ENCODE peak calls at places on chromosomes 12 and 14, in four cellular contexts. I is fibroblast of lung, E is mesenchymal stem cell, R is HCT116. M is an unnamed sample. For H3K27me3 and H3K36me3, the result is how much of the 10 kb centered on the place peaks cover.

GRCh38 chr12:74890237-74890599 is 319.4 kb downstream of the KCNC2 start:
- DNase-seq in R (peak), I (peak), E (peak), M (no peak)

GRCh38 chr12:63869656-63870055 is 25.2 kb downstream of the SRGAP1 start:
- DNase-seq in E (peak), R (no peak), I (no peak), M (no peak)

GRCh38 chr12:50103767-50104321 is at the start of gene GPD1:
- DNase-seq in R (peak), I (peak), E (peak), M (peak)

GRCh38 chr14:49940805-49941421 is 48.0 kb downstream of the ARF6 start:
- DNase-seq in I (peak), E (peak), R (no peak), M (no peak)

GRCh38 chr14:87601011-87601410 is 392.0 kb downstream of the GALC start:
- DNase-seq in R (no peak), I (no peak), E (no peak), M (no peak)

GRCh38 chr14:100004392-100004791 is 60.8 kb upstream of the EVL start:
- DNase-seq in R (peak), E (no peak), I (no peak), M (no peak)

GRCh38 chr12:125983784-125984510 is 918.7 kb downstream of the AACS start:
- DNase-seq in R (no peak), I (peak), E (no peak), M (peak)

GRCh38 chr14:23015618-23016017 is 5.7 kb upstream of the C14orf93 start:
- DNase-seq in R (no peak), E (no peak), I (no peak), M (no peak)

GRCh38 chr12:5260086-5260485 is 171.8 kb upstream of the NTF3 start:
- DNase-seq in R (no peak), E (no peak), I (peak), M (no peak)

GRCh38 chr12:131830335-131831020 is 2.3 kb downstream of the MMP17 start:
- DNase-seq in E (peak), R (peak), I (peak), M (peak)

GRCh38 chr12:127290251-127290650 is 976.7 kb upstream of the TMEM132C start:
- DNase-seq in I (no peak), E (no peak), R (no peak), M (no peak)

GRCh38 chr14:75372260-75372659 is 55.6 kb upstream of the JDP2 start:
- DNase-seq in I (peak), E (no peak), R (no peak), M (no peak)

GRCh38 chr12:53977596-53978464 is 3.1 kb upstream of the HOTAIR start:
- DNase-seq in E (no peak), I (no peak), R (no peak), M (no peak)

GRCh38 chr12:68521848-68522502 is 88.7 kb upstream of the RAP1B start:
- DNase-seq in E (no peak), I (peak), R (no peak), M (no peak)

GRCh38 chr12:68200854-68201253 is 24.8 kb downstream of the IL26 start:
- DNase-seq in R (no peak), I (peak), E (no peak), M (no peak)

GRCh38 chr12:89151536-89151935 is 200.8 kb downstream of the DUSP6 start:
- DNase-seq in E (no peak), I (no peak), R (no peak), M (no peak)

GRCh38 chr12:92002195-92002649 is 143.4 kb downstream of the BTG1 start:
- DNase-seq in E (no peak), I (peak), R (no peak), M (no peak)

GRCh38 chr12:6200266-6201198 is at the start of gene CD9:
- DNase-seq in R (peak), E (peak), I (no peak), M (peak)

GRCh38 chr12:117158911-117159310 is 31.4 kb downstream of the FBXO21 start:
- DNase-seq in R (no peak), I (peak), E (no peak), M (no peak)

GRCh38 chr12:19131020-19131431 is 1.5 kb downstream of the PLEKHA5 start:
- DNase-seq in I (peak), R (peak), E (peak), M (peak)

GRCh38 chr12:57234571-57235011 is 5.1 kb downstream of the SHMT2 start:
- DNase-seq in I (no peak), R (no peak), E (no peak), M (peak)

GRCh38 chr12:57236224-57236924 is 6.9 kb downstream of the SHMT2 start:
- DNase-seq in I (no peak), R (no peak), E (no peak), M (peak)

GRCh38 chr12:57236925-57237652 is 7.6 kb downstream of the SHMT2 start:
- DNase-seq in R (no peak), I (no peak), E (peak), M (peak)

GRCh38 chr12:57235012-57235727 is 5.7 kb downstream of the SHMT2 start:
- DNase-seq in E (peak), R (no peak), I (peak), M (peak)

DNA sequence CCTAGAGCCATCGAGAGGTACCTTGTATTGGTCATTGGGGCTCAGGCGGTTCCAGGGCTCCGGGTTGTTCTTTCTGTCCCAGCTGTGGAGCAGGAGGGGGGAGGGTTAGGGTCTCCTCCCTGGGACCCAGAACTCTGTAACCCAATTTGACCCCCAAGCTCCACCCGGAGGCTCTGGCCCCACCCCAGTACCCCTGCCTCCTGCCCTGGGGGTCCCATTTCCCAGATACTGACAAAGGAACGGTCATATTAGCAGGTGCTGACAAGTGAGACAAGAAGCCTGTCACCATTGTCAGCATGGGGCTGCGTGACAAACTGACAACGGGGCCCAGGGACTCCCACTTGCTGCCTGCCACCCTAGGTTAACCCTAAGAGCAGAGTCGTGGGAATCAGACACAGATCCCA is 6.2 kb downstream of the SHMT2 start:
- DNase-seq in I (no peak), R (no peak), E (no peak), M (peak)
- H3K27me3 ChIP-seq in I (under half), R (under half), E (under half), M (half or more)

DNA sequence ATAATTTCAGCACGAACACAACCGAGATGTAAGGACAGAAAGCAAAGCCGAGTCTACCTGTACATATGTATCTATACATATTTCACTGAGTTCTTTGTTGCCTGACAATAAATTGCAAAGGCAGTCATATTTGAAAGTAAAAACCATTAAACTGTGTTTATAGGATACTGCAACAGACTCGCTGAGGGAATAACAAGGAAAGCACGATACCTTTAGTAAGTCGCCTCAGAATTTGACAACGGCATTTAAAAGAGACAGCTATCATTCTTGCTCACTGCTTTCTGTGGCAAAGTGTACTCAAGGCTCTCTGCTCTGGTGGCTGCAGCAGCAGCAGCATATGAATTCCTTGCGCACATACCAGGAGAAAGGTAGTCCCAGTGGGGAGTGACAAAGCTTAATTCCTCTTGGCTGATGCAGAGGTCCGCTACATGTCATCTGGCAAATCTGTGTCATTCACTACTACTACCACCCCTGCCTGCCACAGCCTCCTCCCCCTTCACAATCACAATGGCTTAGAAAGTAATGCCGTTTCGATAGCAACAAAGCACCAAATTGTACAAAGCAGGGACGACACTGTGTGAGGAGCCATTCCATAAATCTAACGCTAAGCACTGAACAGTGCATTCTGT is at the start of gene GRIP1:
- DNase-seq in I (peak), E (no peak), R (no peak), M (no peak)
- H3K4me3 ChIP-seq in I (no peak), E (no peak), R (no peak), M (no peak)

DNA sequence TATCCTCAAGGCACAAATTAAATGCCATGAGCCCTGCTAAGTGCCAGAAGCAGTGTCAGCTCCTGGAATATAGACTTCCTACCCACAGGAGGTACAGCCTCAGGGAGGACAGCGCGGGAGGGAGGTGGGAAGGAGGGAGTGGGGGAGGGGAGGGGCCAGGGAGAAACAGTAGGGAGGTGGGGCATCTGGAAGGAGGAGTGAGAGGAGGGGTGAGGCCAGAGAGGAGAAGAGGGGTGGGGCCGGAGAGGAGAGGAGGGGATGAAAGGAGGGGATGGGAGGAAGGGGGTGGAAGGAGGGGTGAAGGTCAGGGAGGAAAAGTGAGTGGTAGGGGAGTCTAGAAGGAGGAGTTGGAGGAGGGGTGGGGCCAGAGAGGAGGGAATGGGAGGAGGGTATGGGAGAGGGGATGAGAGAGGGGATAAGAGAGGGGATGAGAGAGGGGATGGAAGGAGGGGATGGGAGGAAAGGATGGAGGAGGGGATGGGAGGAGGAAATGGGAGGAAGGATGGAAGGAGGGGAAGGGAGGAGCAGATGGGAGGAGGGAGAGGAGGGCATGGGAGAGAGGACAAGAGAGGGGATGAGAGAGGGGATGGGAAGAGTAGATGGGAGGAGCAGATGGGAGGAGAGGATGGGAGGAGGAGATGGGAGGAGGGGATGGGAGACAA is 9.2 kb upstream of the CCDC197 start:
- DNase-seq in R (no peak), I (no peak), E (no peak), M (peak)
- H3K36me3 ChIP-seq in R (under half), I (under half), E (under half), M (under half)

GRCh38 chr14:106876711-106877110 is 1350.3 kb downstream of the TMEM121 start:
- DNase-seq in I (no peak), R (no peak), E (no peak), M (no peak)
- H3K27me3 ChIP-seq in I (under half), R (under half), E (under half), M (under half)

GRCh38 chr12:65828711-65829339 is 4.5 kb downstream of the HMGA2 start:
- DNase-seq in E (no peak), I (no peak), R (no peak), M (no peak)

GRCh38 chr12:65830305-65830704 is 6.0 kb downstream of the HMGA2 start:
- DNase-seq in I (peak), R (no peak), E (no peak), M (no peak)

GRCh38 chr12:65827827-65828231 is 3.5 kb downstream of the HMGA2 start:
- DNase-seq in I (peak), R (no peak), E (peak), M (peak)

GRCh38 chr12:65832217-65832616 is 7.9 kb downstream of the HMGA2 start:
- DNase-seq in I (peak), E (no peak), R (no peak), M (no peak)

GRCh38 chr12:65829716-65830115 is 5.4 kb downstream of the HMGA2 start:
- DNase-seq in R (no peak), E (no peak), I (no peak), M (no peak)
- H3K4me3 ChIP-seq in R (peak), E (no peak), I (no peak), M (no peak)

M was measured in H7.